ENCODE peak calls at places on chromosomes 12 and 14, in nine cellular contexts. One of them, this sample, is unnamed.

GRCh38 chr12:113048716-113049127 is 7.8 kb upstream of the DTX1 start:
- DNase-seq in adrenal gland: peak; percentile 79
- DNase-seq in uterus: no peak
- DNase-seq in IMR-90: peak; percentile 51
- DNase-seq in heart left ventricle: no peak
- DNase-seq in stomach: peak; percentile 57
- DNase-seq in thyroid gland: peak; percentile 56
- DNase-seq in GM12891: no peak
- DNase-seq in gastrocnemius medialis: no peak
- DNase-seq in this sample: peak; percentile 86

GRCh38 chr12:124952801-124953200 is 36.1 kb downstream of the DHX37 start:
- DNase-seq in stomach: no peak
- DNase-seq in gastrocnemius medialis: no peak
- DNase-seq in adrenal gland: no peak
- DNase-seq in IMR-90: no peak
- DNase-seq in thyroid gland: no peak
- DNase-seq in uterus: no peak
- DNase-seq in GM12891: peak; percentile 7
- DNase-seq in heart left ventricle: no peak
- DNase-seq in this sample: no peak

GRCh38 chr14:100587763-100588411 is 670 bp upstream of the BEGAIN start:
- DNase-seq in thyroid gland: no peak
- DNase-seq in GM12891: no peak
- DNase-seq in IMR-90: no peak
- DNase-seq in heart left ventricle: no peak
- DNase-seq in gastrocnemius medialis: no peak
- DNase-seq in stomach: no peak
- DNase-seq in uterus: no peak
- DNase-seq in adrenal gland: no peak
- DNase-seq in this sample: no peak

GRCh38 chr14:21866479-21866878 is 192.9 kb upstream of the OR4E1 start:
- DNase-seq in adrenal gland: no peak
- DNase-seq in thyroid gland: no peak
- DNase-seq in heart left ventricle: no peak
- DNase-seq in GM12891: no peak
- DNase-seq in uterus: no peak
- DNase-seq in IMR-90: no peak
- DNase-seq in stomach: no peak
- DNase-seq in gastrocnemius medialis: no peak
- DNase-seq in this sample: no peak

GRCh38 chr12:88509851-88510250 is 70.4 kb downstream of the KITLG start:
- DNase-seq in uterus: no peak
- DNase-seq in GM12891: no peak
- DNase-seq in gastrocnemius medialis: no peak
- DNase-seq in thyroid gland: no peak
- DNase-seq in adrenal gland: no peak
- DNase-seq in stomach: no peak
- DNase-seq in heart left ventricle: no peak
- DNase-seq in IMR-90: no peak
- DNase-seq in this sample: no peak

GRCh38 chr12:50057896-50058670 is 687 bp downstream of the ASIC1 start:
- DNase-seq in heart left ventricle: no peak
- DNase-seq in stomach: no peak
- DNase-seq in GM12891: no peak
- DNase-seq in IMR-90: no peak
- DNase-seq in uterus: no peak
- DNase-seq in gastrocnemius medialis: no peak
- DNase-seq in adrenal gland: no peak
- DNase-seq in thyroid gland: no peak
- DNase-seq in this sample: no peak

GRCh38 chr14:33463731-33464130 is 487.1 kb downstream of the EGLN3 start:
- DNase-seq in GM12891: no peak
- DNase-seq in IMR-90: no peak
- DNase-seq in adrenal gland: no peak
- DNase-seq in stomach: no peak
- DNase-seq in thyroid gland: no peak
- DNase-seq in gastrocnemius medialis: no peak
- DNase-seq in heart left ventricle: no peak
- DNase-seq in uterus: no peak
- DNase-seq in this sample: no peak

GRCh38 chr14:77128414-77128891 is 13.1 kb downstream of the ZDHHC22 start:
- DNase-seq in stomach: no peak
- DNase-seq in GM12891: no peak
- DNase-seq in heart left ventricle: no peak
- DNase-seq in thyroid gland: peak; percentile 70
- DNase-seq in IMR-90: no peak
- DNase-seq in adrenal gland: no peak
- DNase-seq in uterus: no peak
- DNase-seq in gastrocnemius medialis: no peak
- DNase-seq in this sample: no peak

GRCh38 chr14:69247691-69248440 is 12.1 kb upstream of the GALNT16 start:
- DNase-seq in IMR-90: peak; percentile 94
- DNase-seq in thyroid gland: no peak
- DNase-seq in gastrocnemius medialis: peak; percentile 70
- DNase-seq in GM12891: no peak
- DNase-seq in heart left ventricle: no peak
- DNase-seq in uterus: peak; percentile 75
- DNase-seq in adrenal gland: peak; percentile 73
- DNase-seq in stomach: no peak
- DNase-seq in this sample: no peak

GRCh38 chr14:40368314-40368713 is 936.1 kb upstream of the FBXO33 start:
- DNase-seq in gastrocnemius medialis: no peak
- DNase-seq in heart left ventricle: no peak
- DNase-seq in uterus: no peak
- DNase-seq in thyroid gland: no peak
- DNase-seq in IMR-90: no peak
- DNase-seq in stomach: peak; percentile 30
- DNase-seq in GM12891: no peak
- DNase-seq in adrenal gland: no peak
- DNase-seq in this sample: no peak

GRCh38 chr14:96309907-96310330 is 53.2 kb downstream of the ATG2B start:
- DNase-seq in GM12891: no peak
- DNase-seq in thyroid gland: no peak
- DNase-seq in heart left ventricle: no peak
- DNase-seq in gastrocnemius medialis: no peak
- DNase-seq in adrenal gland: no peak
- DNase-seq in stomach: no peak
- DNase-seq in IMR-90: peak; percentile 13
- DNase-seq in uterus: no peak
- DNase-seq in this sample: no peak

DNA sequence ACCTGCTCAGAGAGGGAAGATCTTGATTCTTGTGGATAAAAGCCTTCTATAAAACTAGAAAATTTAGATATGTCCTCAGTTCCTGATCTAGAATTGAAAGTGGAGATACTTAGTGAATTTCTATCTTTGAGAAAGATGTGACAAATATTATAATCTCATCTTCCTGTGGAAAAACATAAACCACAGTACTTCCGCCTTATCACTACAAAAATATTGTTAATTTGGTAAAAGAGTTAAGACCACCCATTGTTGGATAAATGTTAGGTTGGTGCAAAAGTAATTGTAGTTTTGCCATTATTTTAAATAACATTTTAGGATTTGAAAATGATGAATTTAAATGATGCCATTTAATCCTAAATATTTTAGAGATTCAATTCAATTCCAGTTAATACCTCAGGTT is at the start of gene KLRK1:
- DNase-seq in adrenal gland: no peak
- DNase-seq in gastrocnemius medialis: no peak
- DNase-seq in uterus: no peak
- DNase-seq in IMR-90: no peak
- DNase-seq in GM12891: no peak
- DNase-seq in thyroid gland: no peak
- DNase-seq in heart left ventricle: no peak
- DNase-seq in stomach: no peak
- DNase-seq in this sample: no peak
- TF ChIP-seq POLR2A in adrenal gland: no peak
- TF ChIP-seq POLR2A in gastrocnemius medialis: no peak
- TF ChIP-seq POLR2A in uterus: no peak
- TF ChIP-seq POLR2A in IMR-90: no peak
- TF ChIP-seq POLR2A in GM12891: no peak
- TF ChIP-seq POLR2A in thyroid gland: no peak
- TF ChIP-seq POLR2A in heart left ventricle: no peak
- TF ChIP-seq POLR2A in stomach: no peak
- TF ChIP-seq POLR2A in this sample: no peak

DNA sequence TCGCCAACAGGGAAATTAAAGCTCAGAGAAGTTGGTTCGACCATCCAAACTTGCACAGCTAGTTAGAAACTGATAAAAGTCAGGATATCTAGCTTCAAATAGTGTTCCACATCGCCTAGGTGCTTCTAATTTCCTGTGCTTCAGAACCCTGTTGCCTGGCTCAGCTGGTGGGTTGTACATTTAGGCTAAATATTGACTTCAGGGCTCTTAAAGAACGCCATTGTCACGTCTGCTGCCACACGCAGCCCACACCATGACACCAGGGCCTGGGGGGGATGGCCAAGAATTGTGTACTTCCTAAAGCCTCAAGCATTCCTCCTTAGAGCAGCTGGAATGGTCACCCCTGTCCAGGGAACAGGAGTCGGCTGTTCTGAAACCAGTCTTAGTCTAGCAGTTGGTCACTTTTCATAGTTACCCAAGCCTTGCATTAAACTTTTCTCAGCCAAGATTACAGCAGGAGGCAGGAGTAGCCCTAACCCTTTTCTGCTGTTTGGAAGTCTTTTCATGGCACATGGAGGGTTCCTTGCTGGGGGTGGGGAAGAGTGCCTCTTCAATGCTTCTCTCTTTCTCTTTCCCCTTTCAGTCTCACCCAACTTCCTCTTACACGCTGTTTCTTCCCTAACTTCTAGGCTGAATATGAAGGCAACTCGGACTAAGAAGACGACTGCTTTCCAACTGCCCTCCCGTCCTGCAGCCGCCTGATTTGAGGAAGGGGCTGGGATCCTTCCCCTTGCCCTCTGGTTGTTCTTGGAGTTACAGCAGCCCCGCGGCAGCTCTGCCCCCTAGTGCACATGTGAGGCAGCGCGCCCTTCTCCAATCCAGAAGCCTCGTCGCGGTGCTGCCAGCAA is 17.1 kb downstream of the FOS start:
- DNase-seq in uterus: peak; percentile 84
- DNase-seq in GM12891: peak; percentile 51
- DNase-seq in thyroid gland: peak; percentile 81
- DNase-seq in stomach: peak; percentile 87
- DNase-seq in adrenal gland: peak; percentile 88
- DNase-seq in gastrocnemius medialis: peak; percentile 78
- DNase-seq in heart left ventricle: peak; percentile 81
- DNase-seq in IMR-90: peak; percentile 64
- DNase-seq in this sample: no peak
- TF ChIP-seq POLR2A in uterus: peak; percentile 28
- TF ChIP-seq POLR2A in GM12891: no peak
- TF ChIP-seq POLR2A in thyroid gland: no peak
- TF ChIP-seq POLR2A in stomach: no peak
- TF ChIP-seq POLR2A in adrenal gland: no peak
- TF ChIP-seq POLR2A in gastrocnemius medialis: no peak
- TF ChIP-seq POLR2A in heart left ventricle: no peak
- TF ChIP-seq POLR2A in IMR-90: no peak
- TF ChIP-seq POLR2A in this sample: no peak

GRCh38 chr12:52278931-52279682 is 4.7 kb downstream of the KRT86 start:
- DNase-seq in adrenal gland: peak; percentile 80
- DNase-seq in GM12891: peak; percentile 89
- DNase-seq in stomach: peak; percentile 85
- DNase-seq in uterus: peak; percentile 75
- DNase-seq in thyroid gland: peak; percentile 84
- DNase-seq in IMR-90: peak; percentile 65
- DNase-seq in gastrocnemius medialis: peak; percentile 57
- DNase-seq in heart left ventricle: peak; percentile 61
- DNase-seq in this sample: peak; percentile 78

GRCh38 chr12:52278530-52278929 is 4.1 kb downstream of the KRT86 start:
- DNase-seq in adrenal gland: no peak
- DNase-seq in GM12891: no peak
- DNase-seq in gastrocnemius medialis: no peak
- DNase-seq in stomach: peak; percentile 22
- DNase-seq in thyroid gland: no peak
- DNase-seq in uterus: no peak
- DNase-seq in heart left ventricle: no peak
- DNase-seq in IMR-90: no peak
- DNase-seq in this sample: no peak

GRCh38 chr12:52279683-52280318 is 5.4 kb downstream of the KRT86 start:
- DNase-seq in thyroid gland: no peak
- DNase-seq in uterus: no peak
- DNase-seq in adrenal gland: peak; percentile 13
- DNase-seq in IMR-90: peak; percentile 13
- DNase-seq in GM12891: no peak
- DNase-seq in heart left ventricle: no peak
- DNase-seq in gastrocnemius medialis: no peak
- DNase-seq in stomach: peak; percentile 23
- DNase-seq in this sample: no peak

GRCh38 chr12:52280319-52280795 is 5.9 kb downstream of the KRT86 start:
- DNase-seq in IMR-90: peak; percentile 94
- DNase-seq in thyroid gland: peak; percentile 96
- DNase-seq in uterus: peak; percentile 36
- DNase-seq in gastrocnemius medialis: peak; percentile 65
- DNase-seq in stomach: peak; percentile 66
- DNase-seq in adrenal gland: peak; percentile 29
- DNase-seq in GM12891: no peak
- DNase-seq in heart left ventricle: peak; percentile 28
- DNase-seq in this sample: peak; percentile 74

GRCh38 chr12:52280796-52281560 is 6.5 kb downstream of the KRT86 start:
- DNase-seq in heart left ventricle: peak; percentile 67
- DNase-seq in uterus: peak; percentile 50
- DNase-seq in thyroid gland: peak; percentile 77
- DNase-seq in adrenal gland: peak; percentile 36
- DNase-seq in gastrocnemius medialis: peak; percentile 68
- DNase-seq in GM12891: no peak
- DNase-seq in IMR-90: peak; percentile 97
- DNase-seq in stomach: peak; percentile 47
- DNase-seq in this sample: peak; percentile 89
- TF ChIP-seq POLR2A in heart left ventricle: no peak
- TF ChIP-seq POLR2A in uterus: no peak
- TF ChIP-seq POLR2A in thyroid gland: no peak
- TF ChIP-seq POLR2A in adrenal gland: no peak
- TF ChIP-seq POLR2A in gastrocnemius medialis: no peak
- TF ChIP-seq POLR2A in GM12891: no peak
- TF ChIP-seq POLR2A in IMR-90: peak; percentile 72
- TF ChIP-seq POLR2A in stomach: no peak
- TF ChIP-seq POLR2A in this sample: peak; percentile 10

DNA sequence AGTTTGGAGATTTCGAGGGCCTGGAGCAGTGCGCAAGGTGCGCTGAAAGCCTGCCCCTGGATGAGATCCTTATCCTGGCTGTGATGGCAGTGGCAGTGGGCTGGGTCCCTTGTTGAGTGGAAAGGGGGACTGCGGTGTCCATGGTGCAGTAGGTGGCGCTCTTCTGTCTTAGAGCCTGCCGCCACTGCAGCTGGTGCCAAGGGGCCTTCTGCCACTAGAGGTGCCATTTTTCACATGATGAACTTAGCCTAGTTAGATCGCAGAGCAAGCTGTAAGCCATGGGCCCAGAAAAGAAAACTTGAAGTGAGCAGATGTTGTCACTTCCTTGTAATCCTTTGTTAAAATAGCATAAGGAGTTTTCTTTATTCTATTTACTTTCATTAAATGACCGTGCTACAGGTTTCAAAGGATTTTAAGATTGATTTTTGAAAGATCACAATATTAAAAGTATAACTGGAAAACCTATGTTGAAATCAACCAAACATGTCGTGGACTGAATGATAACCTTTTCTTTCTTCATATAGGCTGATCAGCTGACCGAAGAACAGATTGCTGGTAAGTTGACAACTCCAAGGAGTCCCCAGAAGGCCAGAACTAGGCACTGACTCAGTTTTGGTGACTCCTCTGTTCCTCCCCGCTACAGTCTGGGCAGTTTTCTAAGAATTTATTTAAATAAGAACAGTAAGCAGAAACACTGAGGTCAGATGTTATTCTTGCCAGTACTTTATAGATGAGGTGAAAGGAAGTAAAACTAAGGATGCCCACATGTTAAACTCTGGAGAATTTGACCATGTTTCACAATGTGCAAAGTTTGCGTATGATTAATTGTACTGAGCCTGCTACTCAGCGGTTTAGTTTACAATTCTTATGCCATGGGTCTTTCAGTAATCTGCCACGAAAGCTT is 3.0 kb downstream of the CALM1 start:
- DNase-seq in uterus: peak; percentile 85
- DNase-seq in GM12891: peak; percentile 77
- DNase-seq in heart left ventricle: peak; percentile 90
- DNase-seq in thyroid gland: peak; percentile 94
- DNase-seq in adrenal gland: peak; percentile 93
- DNase-seq in stomach: peak; percentile 93
- DNase-seq in IMR-90: peak; percentile 88
- DNase-seq in gastrocnemius medialis: peak; percentile 96
- DNase-seq in this sample: peak; percentile 98
- TF ChIP-seq POLR2A in uterus: no peak
- TF ChIP-seq POLR2A in GM12891: no peak
- TF ChIP-seq POLR2A in heart left ventricle: no peak
- TF ChIP-seq POLR2A in thyroid gland: no peak
- TF ChIP-seq POLR2A in adrenal gland: no peak
- TF ChIP-seq POLR2A in stomach: no peak
- TF ChIP-seq POLR2A in IMR-90: no peak
- TF ChIP-seq POLR2A in gastrocnemius medialis: no peak
- TF ChIP-seq POLR2A in this sample: no peak

This sample was measured in H54.